ENCODE peak calls at places on chromosomes 1 and 21, in nine cellular contexts. One of them, this sample, is unnamed.

GRCh38 chr1:184616504-184616903 is 138.2 kb downstream of the EDEM3 start:
- DNase-seq in HuH-7: no peak
- DNase-seq in activated CD4-positive, alpha-beta T cell treated with anti-CD3 and anti-CD28 coated beads for 48 hours: no peak
- DNase-seq in activated gamma-delta T cell treated with anti-CD3 and anti-CD28 coated beads, Interleukin-2, amount 50 U/mL, for 16 hours: no peak
- DNase-seq in kidney tubule cell: no peak
- DNase-seq in HTR-8/SVneo: no peak
- DNase-seq in substantia nigra: no peak
- DNase-seq in AG04450: no peak
- DNase-seq in activated naive CD4-positive, alpha-beta T cell treated with anti-CD3 and anti-CD28 coated beads for 36 hours: no peak
- DNase-seq in this sample: no peak

GRCh38 chr1:185441608-185442007 is 124.6 kb upstream of the IVNS1ABP start:
- DNase-seq in HuH-7: no peak
- DNase-seq in activated CD4-positive, alpha-beta T cell treated with anti-CD3 and anti-CD28 coated beads for 48 hours: no peak
- DNase-seq in activated gamma-delta T cell treated with anti-CD3 and anti-CD28 coated beads, Interleukin-2, amount 50 U/mL, for 16 hours: no peak
- DNase-seq in kidney tubule cell: peak
- DNase-seq in HTR-8/SVneo: peak
- DNase-seq in substantia nigra: no peak
- DNase-seq in AG04450: peak
- DNase-seq in activated naive CD4-positive, alpha-beta T cell treated with anti-CD3 and anti-CD28 coated beads for 36 hours: no peak
- DNase-seq in this sample: no peak

GRCh38 chr1:192958871-192959270 is 100.3 kb downstream of the UCHL5 start:
- DNase-seq in HuH-7: no peak
- DNase-seq in activated CD4-positive, alpha-beta T cell treated with anti-CD3 and anti-CD28 coated beads for 48 hours: no peak
- DNase-seq in activated gamma-delta T cell treated with anti-CD3 and anti-CD28 coated beads, Interleukin-2, amount 50 U/mL, for 16 hours: no peak
- DNase-seq in kidney tubule cell: no peak
- DNase-seq in HTR-8/SVneo: no peak
- DNase-seq in substantia nigra: no peak
- DNase-seq in AG04450: no peak
- DNase-seq in activated naive CD4-positive, alpha-beta T cell treated with anti-CD3 and anti-CD28 coated beads for 36 hours: no peak
- DNase-seq in this sample: no peak

GRCh38 chr1:102262994-102263393 is 266.3 kb upstream of the OLFM3 start:
- DNase-seq in HuH-7: no peak
- DNase-seq in activated CD4-positive, alpha-beta T cell treated with anti-CD3 and anti-CD28 coated beads for 48 hours: no peak
- DNase-seq in activated gamma-delta T cell treated with anti-CD3 and anti-CD28 coated beads, Interleukin-2, amount 50 U/mL, for 16 hours: no peak
- DNase-seq in kidney tubule cell: no peak
- DNase-seq in HTR-8/SVneo: no peak
- DNase-seq in substantia nigra: no peak
- DNase-seq in AG04450: no peak
- DNase-seq in activated naive CD4-positive, alpha-beta T cell treated with anti-CD3 and anti-CD28 coated beads for 36 hours: no peak
- DNase-seq in this sample: no peak

GRCh38 chr1:28097100-28097472 is 8.7 kb upstream of the EYA3 start:
- DNase-seq in HuH-7: no peak
- DNase-seq in activated CD4-positive, alpha-beta T cell treated with anti-CD3 and anti-CD28 coated beads for 48 hours: no peak
- DNase-seq in activated gamma-delta T cell treated with anti-CD3 and anti-CD28 coated beads, Interleukin-2, amount 50 U/mL, for 16 hours: no peak
- DNase-seq in kidney tubule cell: no peak
- DNase-seq in HTR-8/SVneo: no peak
- DNase-seq in substantia nigra: no peak
- DNase-seq in AG04450: no peak
- DNase-seq in activated naive CD4-positive, alpha-beta T cell treated with anti-CD3 and anti-CD28 coated beads for 36 hours: no peak
- DNase-seq in this sample: no peak

GRCh38 chr1:200290010-200290685 is 119.7 kb downstream of the ZNF281 start:
- DNase-seq in HuH-7: peak
- DNase-seq in activated CD4-positive, alpha-beta T cell treated with anti-CD3 and anti-CD28 coated beads for 48 hours: peak
- DNase-seq in activated gamma-delta T cell treated with anti-CD3 and anti-CD28 coated beads, Interleukin-2, amount 50 U/mL, for 16 hours: no peak
- DNase-seq in kidney tubule cell: peak
- DNase-seq in HTR-8/SVneo: no peak
- DNase-seq in substantia nigra: no peak
- DNase-seq in AG04450: no peak
- DNase-seq in activated naive CD4-positive, alpha-beta T cell treated with anti-CD3 and anti-CD28 coated beads for 36 hours: no peak
- DNase-seq in this sample: no peak

GRCh38 chr1:232377494-232377770 is 252.5 kb downstream of the SIPA1L2 start:
- DNase-seq in HuH-7: no peak
- DNase-seq in activated CD4-positive, alpha-beta T cell treated with anti-CD3 and anti-CD28 coated beads for 48 hours: peak
- DNase-seq in activated gamma-delta T cell treated with anti-CD3 and anti-CD28 coated beads, Interleukin-2, amount 50 U/mL, for 16 hours: no peak
- DNase-seq in kidney tubule cell: peak
- DNase-seq in HTR-8/SVneo: peak
- DNase-seq in substantia nigra: no peak
- DNase-seq in AG04450: peak
- DNase-seq in activated naive CD4-positive, alpha-beta T cell treated with anti-CD3 and anti-CD28 coated beads for 36 hours: peak
- DNase-seq in this sample: no peak

GRCh38 chr1:207941664-207942063 is 30.7 kb upstream of the CD34 start:
- DNase-seq in HuH-7: no peak
- DNase-seq in activated CD4-positive, alpha-beta T cell treated with anti-CD3 and anti-CD28 coated beads for 48 hours: no peak
- DNase-seq in activated gamma-delta T cell treated with anti-CD3 and anti-CD28 coated beads, Interleukin-2, amount 50 U/mL, for 16 hours: no peak
- DNase-seq in kidney tubule cell: no peak
- DNase-seq in HTR-8/SVneo: no peak
- DNase-seq in substantia nigra: peak
- DNase-seq in AG04450: no peak
- DNase-seq in activated naive CD4-positive, alpha-beta T cell treated with anti-CD3 and anti-CD28 coated beads for 36 hours: no peak
- DNase-seq in this sample: no peak

GRCh38 chr1:16721871-16722641 is 18.3 kb upstream of the RNU1-4 start:
- DNase-seq in HuH-7: no peak
- DNase-seq in activated CD4-positive, alpha-beta T cell treated with anti-CD3 and anti-CD28 coated beads for 48 hours: no peak
- DNase-seq in activated gamma-delta T cell treated with anti-CD3 and anti-CD28 coated beads, Interleukin-2, amount 50 U/mL, for 16 hours: no peak
- DNase-seq in kidney tubule cell: no peak
- DNase-seq in HTR-8/SVneo: no peak
- DNase-seq in substantia nigra: no peak
- DNase-seq in AG04450: no peak
- DNase-seq in activated naive CD4-positive, alpha-beta T cell treated with anti-CD3 and anti-CD28 coated beads for 36 hours: no peak
- DNase-seq in this sample: no peak

GRCh38 chr21:37994211-37994610 is 78.0 kb upstream of the KCNJ6 start:
- DNase-seq in HuH-7: no peak
- DNase-seq in activated CD4-positive, alpha-beta T cell treated with anti-CD3 and anti-CD28 coated beads for 48 hours: no peak
- DNase-seq in activated gamma-delta T cell treated with anti-CD3 and anti-CD28 coated beads, Interleukin-2, amount 50 U/mL, for 16 hours: no peak
- DNase-seq in kidney tubule cell: no peak
- DNase-seq in HTR-8/SVneo: no peak
- DNase-seq in substantia nigra: no peak
- DNase-seq in AG04450: no peak
- DNase-seq in activated naive CD4-positive, alpha-beta T cell treated with anti-CD3 and anti-CD28 coated beads for 36 hours: no peak
- DNase-seq in this sample: no peak

GRCh38 chr1:84771895-84772294 is 81.6 kb upstream of the SSX2IP start:
- DNase-seq in HuH-7: no peak
- DNase-seq in activated CD4-positive, alpha-beta T cell treated with anti-CD3 and anti-CD28 coated beads for 48 hours: no peak
- DNase-seq in activated gamma-delta T cell treated with anti-CD3 and anti-CD28 coated beads, Interleukin-2, amount 50 U/mL, for 16 hours: no peak
- DNase-seq in kidney tubule cell: no peak
- DNase-seq in HTR-8/SVneo: no peak
- DNase-seq in substantia nigra: no peak
- DNase-seq in AG04450: no peak
- DNase-seq in activated naive CD4-positive, alpha-beta T cell treated with anti-CD3 and anti-CD28 coated beads for 36 hours: no peak
- DNase-seq in this sample: no peak

GRCh38 chr1:176609556-176610408 is 146.8 kb downstream of the PAPPA2 start:
- DNase-seq in HuH-7: no peak
- DNase-seq in activated CD4-positive, alpha-beta T cell treated with anti-CD3 and anti-CD28 coated beads for 48 hours: no peak
- DNase-seq in activated gamma-delta T cell treated with anti-CD3 and anti-CD28 coated beads, Interleukin-2, amount 50 U/mL, for 16 hours: no peak
- DNase-seq in kidney tubule cell: no peak
- DNase-seq in HTR-8/SVneo: no peak
- DNase-seq in substantia nigra: no peak
- DNase-seq in AG04450: no peak
- DNase-seq in activated naive CD4-positive, alpha-beta T cell treated with anti-CD3 and anti-CD28 coated beads for 36 hours: no peak
- DNase-seq in this sample: no peak

GRCh38 chr1:37875833-37876232 is 16.4 kb upstream of the MTF1 start:
- DNase-seq in HuH-7: no peak
- DNase-seq in activated CD4-positive, alpha-beta T cell treated with anti-CD3 and anti-CD28 coated beads for 48 hours: no peak
- DNase-seq in activated gamma-delta T cell treated with anti-CD3 and anti-CD28 coated beads, Interleukin-2, amount 50 U/mL, for 16 hours: no peak
- DNase-seq in kidney tubule cell: peak
- DNase-seq in HTR-8/SVneo: no peak
- DNase-seq in substantia nigra: no peak
- DNase-seq in AG04450: no peak
- DNase-seq in activated naive CD4-positive, alpha-beta T cell treated with anti-CD3 and anti-CD28 coated beads for 36 hours: no peak
- DNase-seq in this sample: no peak

GRCh38 chr1:94792473-94792875 is 27.7 kb upstream of the SLC44A3 start:
- DNase-seq in HuH-7: no peak
- DNase-seq in activated CD4-positive, alpha-beta T cell treated with anti-CD3 and anti-CD28 coated beads for 48 hours: no peak
- DNase-seq in activated gamma-delta T cell treated with anti-CD3 and anti-CD28 coated beads, Interleukin-2, amount 50 U/mL, for 16 hours: no peak
- DNase-seq in kidney tubule cell: peak
- DNase-seq in HTR-8/SVneo: peak
- DNase-seq in substantia nigra: no peak
- DNase-seq in AG04450: no peak
- DNase-seq in activated naive CD4-positive, alpha-beta T cell treated with anti-CD3 and anti-CD28 coated beads for 36 hours: no peak
- DNase-seq in this sample: no peak

GRCh38 chr1:54506594-54506993 is 41.4 kb upstream of the ACOT11 start:
- DNase-seq in HuH-7: no peak
- DNase-seq in activated CD4-positive, alpha-beta T cell treated with anti-CD3 and anti-CD28 coated beads for 48 hours: no peak
- DNase-seq in activated gamma-delta T cell treated with anti-CD3 and anti-CD28 coated beads, Interleukin-2, amount 50 U/mL, for 16 hours: no peak
- DNase-seq in kidney tubule cell: peak
- DNase-seq in HTR-8/SVneo: no peak
- DNase-seq in substantia nigra: no peak
- DNase-seq in AG04450: no peak
- DNase-seq in activated naive CD4-positive, alpha-beta T cell treated with anti-CD3 and anti-CD28 coated beads for 36 hours: no peak
- DNase-seq in this sample: no peak

GRCh38 chr1:34787461-34788420 is 5.1 kb upstream of the GJA4 start:
- DNase-seq in HuH-7: peak
- DNase-seq in activated CD4-positive, alpha-beta T cell treated with anti-CD3 and anti-CD28 coated beads for 48 hours: peak
- DNase-seq in activated gamma-delta T cell treated with anti-CD3 and anti-CD28 coated beads, Interleukin-2, amount 50 U/mL, for 16 hours: no peak
- DNase-seq in kidney tubule cell: peak
- DNase-seq in HTR-8/SVneo: no peak
- DNase-seq in substantia nigra: no peak
- DNase-seq in AG04450: no peak
- DNase-seq in activated naive CD4-positive, alpha-beta T cell treated with anti-CD3 and anti-CD28 coated beads for 36 hours: peak
- DNase-seq in this sample: no peak

GRCh38 chr1:33342041-33342723 is 21.3 kb upstream of the A3GALT2 start:
- DNase-seq in HuH-7: peak
- DNase-seq in activated CD4-positive, alpha-beta T cell treated with anti-CD3 and anti-CD28 coated beads for 48 hours: no peak
- DNase-seq in activated gamma-delta T cell treated with anti-CD3 and anti-CD28 coated beads, Interleukin-2, amount 50 U/mL, for 16 hours: no peak
- DNase-seq in kidney tubule cell: peak
- DNase-seq in HTR-8/SVneo: peak
- DNase-seq in substantia nigra: peak
- DNase-seq in AG04450: peak
- DNase-seq in activated naive CD4-positive, alpha-beta T cell treated with anti-CD3 and anti-CD28 coated beads for 36 hours: no peak
- DNase-seq in this sample: no peak

GRCh38 chr1:38028105-38028591 is 15.6 kb downstream of the UTP11 start:
- DNase-seq in HuH-7: no peak
- DNase-seq in activated CD4-positive, alpha-beta T cell treated with anti-CD3 and anti-CD28 coated beads for 48 hours: peak
- DNase-seq in activated gamma-delta T cell treated with anti-CD3 and anti-CD28 coated beads, Interleukin-2, amount 50 U/mL, for 16 hours: no peak
- DNase-seq in kidney tubule cell: peak
- DNase-seq in HTR-8/SVneo: no peak
- DNase-seq in substantia nigra: no peak
- DNase-seq in AG04450: no peak
- DNase-seq in activated naive CD4-positive, alpha-beta T cell treated with anti-CD3 and anti-CD28 coated beads for 36 hours: peak
- DNase-seq in this sample: peak

GRCh38 chr1:177615251-177615650 is 354.6 kb downstream of the SEC16B start:
- DNase-seq in HuH-7: no peak
- DNase-seq in activated CD4-positive, alpha-beta T cell treated with anti-CD3 and anti-CD28 coated beads for 48 hours: no peak
- DNase-seq in activated gamma-delta T cell treated with anti-CD3 and anti-CD28 coated beads, Interleukin-2, amount 50 U/mL, for 16 hours: no peak
- DNase-seq in kidney tubule cell: no peak
- DNase-seq in HTR-8/SVneo: no peak
- DNase-seq in substantia nigra: no peak
- DNase-seq in AG04450: no peak
- DNase-seq in activated naive CD4-positive, alpha-beta T cell treated with anti-CD3 and anti-CD28 coated beads for 36 hours: no peak
- DNase-seq in this sample: no peak

GRCh38 chr1:54010415-54011117 is 7.4 kb downstream of the LDLRAD1 start:
- DNase-seq in HuH-7: no peak
- DNase-seq in activated CD4-positive, alpha-beta T cell treated with anti-CD3 and anti-CD28 coated beads for 48 hours: no peak
- DNase-seq in activated gamma-delta T cell treated with anti-CD3 and anti-CD28 coated beads, Interleukin-2, amount 50 U/mL, for 16 hours: no peak
- DNase-seq in kidney tubule cell: no peak
- DNase-seq in HTR-8/SVneo: no peak
- DNase-seq in substantia nigra: no peak
- DNase-seq in AG04450: no peak
- DNase-seq in activated naive CD4-positive, alpha-beta T cell treated with anti-CD3 and anti-CD28 coated beads for 36 hours: no peak
- DNase-seq in this sample: no peak

GRCh38 chr1:209318302-209319056 is 265.0 kb upstream of the CAMK1G start:
- DNase-seq in HuH-7: no peak
- DNase-seq in activated CD4-positive, alpha-beta T cell treated with anti-CD3 and anti-CD28 coated beads for 48 hours: no peak
- DNase-seq in activated gamma-delta T cell treated with anti-CD3 and anti-CD28 coated beads, Interleukin-2, amount 50 U/mL, for 16 hours: no peak
- DNase-seq in kidney tubule cell: peak
- DNase-seq in HTR-8/SVneo: peak
- DNase-seq in substantia nigra: no peak
- DNase-seq in AG04450: no peak
- DNase-seq in activated naive CD4-positive, alpha-beta T cell treated with anti-CD3 and anti-CD28 coated beads for 36 hours: no peak
- DNase-seq in this sample: no peak

GRCh38 chr1:53583021-53583902 is 124.1 kb downstream of the DMRTB1 start:
- DNase-seq in HuH-7: no peak
- DNase-seq in activated CD4-positive, alpha-beta T cell treated with anti-CD3 and anti-CD28 coated beads for 48 hours: no peak
- DNase-seq in activated gamma-delta T cell treated with anti-CD3 and anti-CD28 coated beads, Interleukin-2, amount 50 U/mL, for 16 hours: no peak
- DNase-seq in kidney tubule cell: no peak
- DNase-seq in HTR-8/SVneo: no peak
- DNase-seq in substantia nigra: no peak
- DNase-seq in AG04450: no peak
- DNase-seq in activated naive CD4-positive, alpha-beta T cell treated with anti-CD3 and anti-CD28 coated beads for 36 hours: peak
- DNase-seq in this sample: no peak

GRCh38 chr1:14778882-14779594 is 180.6 kb downstream of the KAZN start:
- DNase-seq in HuH-7: peak
- DNase-seq in activated CD4-positive, alpha-beta T cell treated with anti-CD3 and anti-CD28 coated beads for 48 hours: peak
- DNase-seq in activated gamma-delta T cell treated with anti-CD3 and anti-CD28 coated beads, Interleukin-2, amount 50 U/mL, for 16 hours: no peak
- DNase-seq in kidney tubule cell: peak
- DNase-seq in HTR-8/SVneo: peak
- DNase-seq in substantia nigra: peak
- DNase-seq in AG04450: no peak
- DNase-seq in activated naive CD4-positive, alpha-beta T cell treated with anti-CD3 and anti-CD28 coated beads for 36 hours: peak
- DNase-seq in this sample: no peak

GRCh38 chr1:100624886-100625430 is 87.0 kb downstream of the GPR88 start:
- DNase-seq in HuH-7: no peak
- DNase-seq in activated CD4-positive, alpha-beta T cell treated with anti-CD3 and anti-CD28 coated beads for 48 hours: no peak
- DNase-seq in activated gamma-delta T cell treated with anti-CD3 and anti-CD28 coated beads, Interleukin-2, amount 50 U/mL, for 16 hours: no peak
- DNase-seq in kidney tubule cell: peak
- DNase-seq in HTR-8/SVneo: no peak
- DNase-seq in substantia nigra: no peak
- DNase-seq in AG04450: no peak
- DNase-seq in activated naive CD4-positive, alpha-beta T cell treated with anti-CD3 and anti-CD28 coated beads for 36 hours: no peak
- DNase-seq in this sample: no peak

This sample was measured in activated T-helper 9 cell treated with anti-CD3 and anti-CD28 coated beads, Interleukin-2, amount 50 U/mL, for 16 hours.